ENCODE peak calls at places on chromosomes 12 and 14, in nine cellular contexts. One of them, this sample, is unnamed.

GRCh38 chr14:103416916-103417315 is 31.7 kb downstream of the MARK3 start:
- DNase-seq in fibroblast of lung: no peak
- DNase-seq in nucleus accumbens: peak
- DNase-seq in Right ventricle myocardium inferior: no peak
- DNase-seq in fibroblast of gingiva: no peak
- DNase-seq in breast epithelium: no peak
- DNase-seq in Peyer's patch: no peak
- DNase-seq in stimulated activated naive CD4-positive, alpha-beta T cell: no peak
- DNase-seq in stimulated activated CD4-positive, alpha-beta T cell treated with anti-CD3 and anti-CD28 coated beads, Interleukin-1b, Interleukin-23, amount 100 ng/mL, for 24 hours: no peak
- DNase-seq in this sample: no peak

GRCh38 chr14:70888681-70889175 is 18.5 kb upstream of the PCNX1 start:
- DNase-seq in fibroblast of lung: peak
- DNase-seq in nucleus accumbens: no peak
- DNase-seq in Right ventricle myocardium inferior: no peak
- DNase-seq in fibroblast of gingiva: peak
- DNase-seq in breast epithelium: no peak
- DNase-seq in Peyer's patch: no peak
- DNase-seq in stimulated activated naive CD4-positive, alpha-beta T cell: no peak
- DNase-seq in stimulated activated CD4-positive, alpha-beta T cell treated with anti-CD3 and anti-CD28 coated beads, Interleukin-1b, Interleukin-23, amount 100 ng/mL, for 24 hours: no peak
- DNase-seq in this sample: peak

GRCh38 chr14:86712176-86712575 is 1182.2 kb downstream of the FLRT2 start:
- DNase-seq in fibroblast of lung: no peak
- DNase-seq in nucleus accumbens: no peak
- DNase-seq in Right ventricle myocardium inferior: no peak
- DNase-seq in fibroblast of gingiva: peak
- DNase-seq in breast epithelium: no peak
- DNase-seq in Peyer's patch: no peak
- DNase-seq in stimulated activated naive CD4-positive, alpha-beta T cell: no peak
- DNase-seq in stimulated activated CD4-positive, alpha-beta T cell treated with anti-CD3 and anti-CD28 coated beads, Interleukin-1b, Interleukin-23, amount 100 ng/mL, for 24 hours: no peak
- DNase-seq in this sample: no peak

GRCh38 chr12:9033244-9033887 is 44.0 kb downstream of the KLRG1 start:
- DNase-seq in fibroblast of lung: no peak
- DNase-seq in nucleus accumbens: no peak
- DNase-seq in Right ventricle myocardium inferior: no peak
- DNase-seq in fibroblast of gingiva: no peak
- DNase-seq in breast epithelium: no peak
- DNase-seq in Peyer's patch: no peak
- DNase-seq in stimulated activated naive CD4-positive, alpha-beta T cell: no peak
- DNase-seq in stimulated activated CD4-positive, alpha-beta T cell treated with anti-CD3 and anti-CD28 coated beads, Interleukin-1b, Interleukin-23, amount 100 ng/mL, for 24 hours: no peak
- DNase-seq in this sample: no peak

GRCh38 chr12:24482882-24483604 is 465.9 kb downstream of the BCAT1 start:
- DNase-seq in fibroblast of lung: peak
- DNase-seq in nucleus accumbens: no peak
- DNase-seq in Right ventricle myocardium inferior: no peak
- DNase-seq in fibroblast of gingiva: peak
- DNase-seq in breast epithelium: no peak
- DNase-seq in Peyer's patch: no peak
- DNase-seq in stimulated activated naive CD4-positive, alpha-beta T cell: no peak
- DNase-seq in stimulated activated CD4-positive, alpha-beta T cell treated with anti-CD3 and anti-CD28 coated beads, Interleukin-1b, Interleukin-23, amount 100 ng/mL, for 24 hours: no peak
- DNase-seq in this sample: no peak

GRCh38 chr14:56812364-56813103 is 2.3 kb upstream of the OTX2 start:
- DNase-seq in fibroblast of lung: no peak
- DNase-seq in nucleus accumbens: no peak
- DNase-seq in Right ventricle myocardium inferior: no peak
- DNase-seq in fibroblast of gingiva: no peak
- DNase-seq in breast epithelium: no peak
- DNase-seq in Peyer's patch: no peak
- DNase-seq in stimulated activated naive CD4-positive, alpha-beta T cell: no peak
- DNase-seq in stimulated activated CD4-positive, alpha-beta T cell treated with anti-CD3 and anti-CD28 coated beads, Interleukin-1b, Interleukin-23, amount 100 ng/mL, for 24 hours: no peak
- DNase-seq in this sample: no peak

GRCh38 chr14:74018029-74018703 is 922 bp downstream of the ENTPD5 start:
- DNase-seq in fibroblast of lung: peak
- DNase-seq in nucleus accumbens: no peak
- DNase-seq in Right ventricle myocardium inferior: no peak
- DNase-seq in fibroblast of gingiva: peak
- DNase-seq in breast epithelium: no peak
- DNase-seq in Peyer's patch: no peak
- DNase-seq in stimulated activated naive CD4-positive, alpha-beta T cell: no peak
- DNase-seq in stimulated activated CD4-positive, alpha-beta T cell treated with anti-CD3 and anti-CD28 coated beads, Interleukin-1b, Interleukin-23, amount 100 ng/mL, for 24 hours: no peak
- DNase-seq in this sample: peak

GRCh38 chr12:1797011-1797901 is 23.1 kb upstream of the LRTM2 start:
- DNase-seq in fibroblast of lung: no peak
- DNase-seq in nucleus accumbens: peak
- DNase-seq in Right ventricle myocardium inferior: peak
- DNase-seq in fibroblast of gingiva: no peak
- DNase-seq in breast epithelium: no peak
- DNase-seq in Peyer's patch: peak
- DNase-seq in stimulated activated naive CD4-positive, alpha-beta T cell: peak
- DNase-seq in stimulated activated CD4-positive, alpha-beta T cell treated with anti-CD3 and anti-CD28 coated beads, Interleukin-1b, Interleukin-23, amount 100 ng/mL, for 24 hours: peak
- DNase-seq in this sample: no peak

GRCh38 chr12:46371718-46372130 is 849 bp downstream of the SLC38A2 start:
- DNase-seq in fibroblast of lung: peak
- DNase-seq in nucleus accumbens: peak
- DNase-seq in Right ventricle myocardium inferior: no peak
- DNase-seq in fibroblast of gingiva: peak
- DNase-seq in breast epithelium: peak
- DNase-seq in Peyer's patch: peak
- DNase-seq in stimulated activated naive CD4-positive, alpha-beta T cell: peak
- DNase-seq in stimulated activated CD4-positive, alpha-beta T cell treated with anti-CD3 and anti-CD28 coated beads, Interleukin-1b, Interleukin-23, amount 100 ng/mL, for 24 hours: peak
- DNase-seq in this sample: no peak

GRCh38 chr12:59651230-59651920 is 55.5 kb downstream of the SLC16A7 start:
- DNase-seq in fibroblast of lung: peak
- DNase-seq in nucleus accumbens: no peak
- DNase-seq in Right ventricle myocardium inferior: no peak
- DNase-seq in fibroblast of gingiva: no peak
- DNase-seq in breast epithelium: no peak
- DNase-seq in Peyer's patch: no peak
- DNase-seq in stimulated activated naive CD4-positive, alpha-beta T cell: no peak
- DNase-seq in stimulated activated CD4-positive, alpha-beta T cell treated with anti-CD3 and anti-CD28 coated beads, Interleukin-1b, Interleukin-23, amount 100 ng/mL, for 24 hours: no peak
- DNase-seq in this sample: no peak

GRCh38 chr14:35399083-35399807 is 5.3 kb downstream of the NFKBIA start:
- DNase-seq in fibroblast of lung: no peak
- DNase-seq in nucleus accumbens: no peak
- DNase-seq in Right ventricle myocardium inferior: no peak
- DNase-seq in fibroblast of gingiva: no peak
- DNase-seq in breast epithelium: no peak
- DNase-seq in Peyer's patch: no peak
- DNase-seq in stimulated activated naive CD4-positive, alpha-beta T cell: no peak
- DNase-seq in stimulated activated CD4-positive, alpha-beta T cell treated with anti-CD3 and anti-CD28 coated beads, Interleukin-1b, Interleukin-23, amount 100 ng/mL, for 24 hours: no peak
- DNase-seq in this sample: no peak

GRCh38 chr14:60648169-60648933 is 926 bp downstream of the SIX1 start:
- DNase-seq in fibroblast of lung: no peak
- DNase-seq in nucleus accumbens: no peak
- DNase-seq in Right ventricle myocardium inferior: no peak
- DNase-seq in fibroblast of gingiva: no peak
- DNase-seq in breast epithelium: no peak
- DNase-seq in Peyer's patch: no peak
- DNase-seq in stimulated activated naive CD4-positive, alpha-beta T cell: no peak
- DNase-seq in stimulated activated CD4-positive, alpha-beta T cell treated with anti-CD3 and anti-CD28 coated beads, Interleukin-1b, Interleukin-23, amount 100 ng/mL, for 24 hours: no peak
- DNase-seq in this sample: peak

GRCh38 chr12:13924286-13924685 is 57.1 kb downstream of the GRIN2B start:
- DNase-seq in fibroblast of lung: no peak
- DNase-seq in nucleus accumbens: no peak
- DNase-seq in Right ventricle myocardium inferior: no peak
- DNase-seq in fibroblast of gingiva: no peak
- DNase-seq in breast epithelium: no peak
- DNase-seq in Peyer's patch: no peak
- DNase-seq in stimulated activated naive CD4-positive, alpha-beta T cell: no peak
- DNase-seq in stimulated activated CD4-positive, alpha-beta T cell treated with anti-CD3 and anti-CD28 coated beads, Interleukin-1b, Interleukin-23, amount 100 ng/mL, for 24 hours: no peak
- DNase-seq in this sample: no peak

GRCh38 chr12:92462049-92462448 is 240.7 kb upstream of the PLEKHG7 start:
- DNase-seq in fibroblast of lung: peak
- DNase-seq in nucleus accumbens: no peak
- DNase-seq in Right ventricle myocardium inferior: no peak
- DNase-seq in fibroblast of gingiva: no peak
- DNase-seq in breast epithelium: no peak
- DNase-seq in Peyer's patch: peak
- DNase-seq in stimulated activated naive CD4-positive, alpha-beta T cell: no peak
- DNase-seq in stimulated activated CD4-positive, alpha-beta T cell treated with anti-CD3 and anti-CD28 coated beads, Interleukin-1b, Interleukin-23, amount 100 ng/mL, for 24 hours: no peak
- DNase-seq in this sample: no peak

GRCh38 chr14:68239988-68240387 is 420.4 kb downstream of the RAD51B start:
- DNase-seq in fibroblast of lung: peak
- DNase-seq in nucleus accumbens: no peak
- DNase-seq in Right ventricle myocardium inferior: no peak
- DNase-seq in fibroblast of gingiva: no peak
- DNase-seq in breast epithelium: no peak
- DNase-seq in Peyer's patch: no peak
- DNase-seq in stimulated activated naive CD4-positive, alpha-beta T cell: no peak
- DNase-seq in stimulated activated CD4-positive, alpha-beta T cell treated with anti-CD3 and anti-CD28 coated beads, Interleukin-1b, Interleukin-23, amount 100 ng/mL, for 24 hours: no peak
- DNase-seq in this sample: no peak

GRCh38 chr12:26451763-26452162 is 256.4 kb downstream of the SSPN start:
- DNase-seq in fibroblast of lung: peak
- DNase-seq in nucleus accumbens: no peak
- DNase-seq in Right ventricle myocardium inferior: no peak
- DNase-seq in fibroblast of gingiva: no peak
- DNase-seq in breast epithelium: no peak
- DNase-seq in Peyer's patch: no peak
- DNase-seq in stimulated activated naive CD4-positive, alpha-beta T cell: no peak
- DNase-seq in stimulated activated CD4-positive, alpha-beta T cell treated with anti-CD3 and anti-CD28 coated beads, Interleukin-1b, Interleukin-23, amount 100 ng/mL, for 24 hours: no peak
- DNase-seq in this sample: no peak

GRCh38 chr14:91113829-91114078 is at the start of gene DGLUCY:
- DNase-seq in fibroblast of lung: peak
- DNase-seq in nucleus accumbens: no peak
- DNase-seq in Right ventricle myocardium inferior: peak
- DNase-seq in fibroblast of gingiva: peak
- DNase-seq in breast epithelium: no peak
- DNase-seq in Peyer's patch: peak
- DNase-seq in stimulated activated naive CD4-positive, alpha-beta T cell: no peak
- DNase-seq in stimulated activated CD4-positive, alpha-beta T cell treated with anti-CD3 and anti-CD28 coated beads, Interleukin-1b, Interleukin-23, amount 100 ng/mL, for 24 hours: no peak
- DNase-seq in this sample: peak

GRCh38 chr12:42568952-42569916 is 20.3 kb downstream of the PRICKLE1 start:
- DNase-seq in fibroblast of lung: peak
- DNase-seq in nucleus accumbens: no peak
- DNase-seq in Right ventricle myocardium inferior: no peak
- DNase-seq in fibroblast of gingiva: peak
- DNase-seq in breast epithelium: no peak
- DNase-seq in Peyer's patch: no peak
- DNase-seq in stimulated activated naive CD4-positive, alpha-beta T cell: no peak
- DNase-seq in stimulated activated CD4-positive, alpha-beta T cell treated with anti-CD3 and anti-CD28 coated beads, Interleukin-1b, Interleukin-23, amount 100 ng/mL, for 24 hours: no peak
- DNase-seq in this sample: peak

GRCh38 chr12:52022841-52023181 is 16.1 kb downstream of the TAMALIN start:
- DNase-seq in fibroblast of lung: no peak
- DNase-seq in nucleus accumbens: no peak
- DNase-seq in Right ventricle myocardium inferior: no peak
- DNase-seq in fibroblast of gingiva: no peak
- DNase-seq in breast epithelium: no peak
- DNase-seq in Peyer's patch: peak
- DNase-seq in stimulated activated naive CD4-positive, alpha-beta T cell: no peak
- DNase-seq in stimulated activated CD4-positive, alpha-beta T cell treated with anti-CD3 and anti-CD28 coated beads, Interleukin-1b, Interleukin-23, amount 100 ng/mL, for 24 hours: no peak
- DNase-seq in this sample: no peak

GRCh38 chr12:104411826-104412626 is 44.7 kb upstream of the CHST11 start:
- DNase-seq in fibroblast of lung: peak
- DNase-seq in nucleus accumbens: peak
- DNase-seq in Right ventricle myocardium inferior: no peak
- DNase-seq in fibroblast of gingiva: no peak
- DNase-seq in breast epithelium: no peak
- DNase-seq in Peyer's patch: no peak
- DNase-seq in stimulated activated naive CD4-positive, alpha-beta T cell: no peak
- DNase-seq in stimulated activated CD4-positive, alpha-beta T cell treated with anti-CD3 and anti-CD28 coated beads, Interleukin-1b, Interleukin-23, amount 100 ng/mL, for 24 hours: no peak
- DNase-seq in this sample: no peak

GRCh38 chr14:94542111-94542810 is 19.0 kb upstream of the SERPINA4 start:
- DNase-seq in fibroblast of lung: peak
- DNase-seq in nucleus accumbens: no peak
- DNase-seq in Right ventricle myocardium inferior: no peak
- DNase-seq in fibroblast of gingiva: peak
- DNase-seq in breast epithelium: no peak
- DNase-seq in Peyer's patch: no peak
- DNase-seq in stimulated activated naive CD4-positive, alpha-beta T cell: no peak
- DNase-seq in stimulated activated CD4-positive, alpha-beta T cell treated with anti-CD3 and anti-CD28 coated beads, Interleukin-1b, Interleukin-23, amount 100 ng/mL, for 24 hours: no peak
- DNase-seq in this sample: no peak